ENCODE peak calls at places on chromosomes 4 and X, in four cellular contexts. D is esophagus squamous epithelium, P is uterus, W is IMR-90. K is an unnamed sample.

GRCh38 chr4:131974730-131975129 is 1174.4 kb upstream of the PCDH10 start:
- DNase-seq in D (no peak), P (no peak), W (no peak), K (no peak)

GRCh38 chr4:152081024-152081423 is 320.2 kb upstream of the GATB start:
- DNase-seq in D (no peak), P (no peak), W (no peak), K (no peak)

GRCh38 chrX:16445166-16445752 is 204.7 kb upstream of the S100G start:
- DNase-seq in D (no peak), P (no peak), W (peak; percentile 47), K (no peak)

GRCh38 chr4:742096-742741 is 36.6 kb downstream of the PCGF3 start:
- DNase-seq in D (no peak), P (no peak), W (no peak), K (no peak)

GRCh38 chrX:47206316-47206715 is 12.2 kb upstream of the CDK16 start:
- DNase-seq in D (no peak), P (no peak), W (peak; percentile 47), K (no peak)

GRCh38 chr4:108168672-108169562 is at the start of gene LEF1:
- DNase-seq in D (no peak), P (no peak), W (peak; percentile 11), K (no peak)

GRCh38 chr4:143654571-143654970 is 45.9 kb downstream of the FREM3 start:
- DNase-seq in D (no peak), P (no peak), W (no peak), K (no peak)

GRCh38 chrX:13432376-13432775 is 112.5 kb upstream of the ATXN3L start:
- DNase-seq in D (no peak), P (peak; percentile 86), W (peak; percentile 98), K (no peak)

GRCh38 chrX:44105228-44105913 is 132.2 kb upstream of the NDP start:
- DNase-seq in D (no peak), P (no peak), W (no peak), K (no peak)

GRCh38 chrX:57177070-57177469 is 39.9 kb upstream of the SPIN2A start:
- DNase-seq in D (no peak), P (no peak), W (no peak), K (no peak)
- TF ChIP-seq POLR2A in D (no peak), P (no peak), W (no peak), K (no peak)

DNA sequence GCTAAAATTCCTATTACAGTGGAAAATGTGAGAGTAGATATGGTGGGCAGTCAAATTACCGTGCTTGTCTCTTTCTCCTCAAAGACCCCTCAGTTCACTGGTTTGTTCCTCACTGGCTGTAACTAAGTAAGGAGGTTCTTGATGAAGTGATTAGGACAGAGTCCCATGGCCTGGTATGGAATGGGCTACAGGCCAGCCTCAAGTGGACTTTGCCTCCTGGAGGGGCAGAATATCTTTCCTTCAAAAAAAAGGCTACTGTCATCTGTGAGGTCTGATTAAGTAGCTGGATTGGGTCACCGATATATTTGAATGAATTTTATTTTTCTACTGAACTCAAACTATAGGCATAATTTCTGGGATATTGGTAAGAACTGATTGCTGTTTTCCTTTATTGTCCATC is 38.5 kb upstream of the TMEM164 start:
- DNase-seq in D (no peak), P (no peak), W (no peak), K (no peak)
- H3K27me3 ChIP-seq in D (no peaks in the 10 kb centered on the region), P (no peaks in the 10 kb centered on the region), W (peaks cover 23% of the 10 kb centered on the region), K (no peaks in the 10 kb centered on the region)

DNA sequence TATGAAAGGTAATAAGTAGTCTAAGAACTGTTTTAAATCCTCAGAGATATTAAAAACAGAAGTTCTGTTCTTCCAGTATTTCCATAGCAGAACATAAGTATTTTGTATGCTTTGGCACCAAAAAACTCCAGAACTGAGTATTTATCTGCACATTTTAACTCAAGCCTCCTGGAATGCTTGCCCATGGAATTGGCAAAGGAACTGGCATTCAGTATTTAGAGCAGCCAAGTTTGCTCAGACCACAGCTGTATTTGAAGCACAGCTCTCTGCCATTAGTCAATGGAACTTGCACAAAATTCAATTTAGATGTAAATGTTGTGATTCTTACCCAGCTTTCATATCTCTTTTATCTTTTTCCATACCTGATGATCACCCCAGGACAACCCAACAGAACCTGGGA is 42.2 kb downstream of the NDNF start:
- DNase-seq in D (no peak), P (no peak), W (no peak), K (no peak)
- TF ChIP-seq POLR2A in D (no peak), P (no peak), W (no peak), K (no peak)

DNA sequence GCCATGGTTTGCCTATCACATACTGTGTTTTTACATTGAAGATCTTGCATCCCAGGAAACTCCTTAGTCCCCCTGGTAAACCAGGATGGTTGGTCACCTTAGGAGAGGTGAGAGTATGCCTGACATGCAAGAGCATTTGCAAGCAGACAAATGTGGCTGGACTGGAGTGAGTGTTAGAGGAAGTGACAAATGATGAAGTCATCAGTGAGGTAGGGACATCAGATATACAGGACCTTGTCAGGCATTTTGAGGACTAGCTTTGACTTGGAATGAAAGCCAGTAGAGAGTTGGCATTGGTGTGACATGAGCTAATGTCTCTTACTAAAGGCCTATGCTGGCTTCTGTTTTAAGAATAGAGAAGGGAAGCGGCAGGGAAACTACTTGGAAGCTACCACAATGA is 124.9 kb downstream of the FRMPD4 start:
- DNase-seq in D (no peak), P (no peak), W (peak; percentile 6), K (no peak)
- H3K27me3 ChIP-seq in D (no peaks in the 10 kb centered on the region), P (no peaks in the 10 kb centered on the region), W (no peaks in the 10 kb centered on the region), K (no peaks in the 10 kb centered on the region)

DNA sequence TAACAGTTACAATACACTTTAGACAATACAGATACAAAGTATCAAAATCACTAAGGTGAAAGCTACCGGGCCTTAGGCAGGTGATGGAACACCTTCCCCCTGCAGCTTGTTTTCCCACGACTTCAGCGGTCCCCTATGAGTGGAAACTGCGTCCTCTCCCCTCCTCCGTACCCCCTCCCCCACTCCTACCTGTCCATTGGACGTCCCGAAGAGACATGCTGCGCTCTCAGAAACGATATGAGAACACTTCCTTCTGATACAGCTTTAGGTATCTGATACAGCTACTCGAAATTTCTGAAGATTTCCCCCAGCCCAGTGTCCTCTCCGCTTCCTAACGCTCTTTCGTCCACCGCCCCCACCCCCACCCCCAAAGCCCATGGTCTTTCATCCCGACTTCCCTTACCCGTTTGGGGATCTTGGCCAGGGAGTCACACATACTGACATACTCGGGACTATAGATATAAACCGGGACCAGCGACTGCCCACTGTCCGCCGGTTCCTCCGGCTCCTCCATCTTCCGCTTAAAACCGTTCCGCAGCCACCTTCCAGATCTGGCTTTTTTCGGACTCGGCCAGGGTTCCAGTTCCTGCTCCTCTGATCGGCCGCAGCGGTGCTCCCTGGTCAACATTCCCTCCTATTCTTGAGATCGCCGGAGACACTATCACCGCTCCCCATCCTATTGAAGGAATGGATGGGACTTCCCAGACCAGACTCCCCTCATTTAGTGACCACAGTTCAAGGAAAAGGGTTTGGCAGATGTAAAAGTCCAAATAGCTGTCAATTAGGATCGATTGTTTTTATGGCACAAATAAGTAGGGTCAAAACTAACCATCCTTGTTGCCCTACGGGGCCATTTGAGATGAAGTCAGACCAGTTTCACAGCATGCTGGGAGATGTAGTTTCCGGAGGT is at the start of gene HDAC8:
- DNase-seq in D (peak; percentile 2), P (peak; percentile 64), W (peak; percentile 86), K (peak; percentile 66)
- TF ChIP-seq POLR2A in D (no peak), P (no peak), W (no peak), K (no peak)

GRCh38 chrX:41090568-41091238 is 5.5 kb downstream of the USP9X start:
- DNase-seq in D (no peak), P (no peak), W (peak; percentile 35), K (no peak)
- H3K27me3 ChIP-seq in D (no peaks in the 10 kb centered on the region), P (no peaks in the 10 kb centered on the region), W (peaks cover 4% of the 10 kb centered on the region), K (no peaks in the 10 kb centered on the region)

DNA sequence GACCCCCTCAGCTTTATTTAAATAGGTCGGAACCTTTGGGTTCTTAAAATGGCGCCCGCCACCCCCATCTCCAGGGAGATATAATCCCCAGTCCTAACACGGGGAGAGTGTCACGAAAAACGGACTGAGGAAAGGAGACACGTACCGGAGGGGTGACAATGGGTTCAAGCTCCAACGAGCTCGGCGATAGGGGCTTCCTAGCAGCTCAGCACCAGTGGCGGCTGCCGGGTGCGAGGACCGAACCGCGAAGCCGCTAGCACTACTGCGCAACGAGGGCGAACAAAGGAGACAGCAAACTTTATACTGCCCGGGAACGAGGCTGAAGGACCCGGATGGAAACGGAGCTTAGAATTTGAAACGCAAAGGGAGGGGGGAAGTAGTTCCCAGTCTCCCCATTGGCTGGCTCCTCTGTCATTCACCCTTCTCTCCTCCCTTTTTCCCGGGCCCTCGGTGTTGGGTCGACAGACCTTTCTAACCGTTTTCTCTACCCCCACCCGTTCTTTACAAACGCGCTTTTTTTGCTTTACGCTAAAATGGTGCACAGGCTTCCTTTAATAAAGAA is at the start of gene RBMX:
- DNase-seq in D (peak; percentile 64), P (peak; percentile 96), W (peak; percentile 93), K (peak; percentile 95)
- TF ChIP-seq POLR2A in D (peak; percentile 95), P (peak; percentile 95), W (peak; percentile 99), K (peak; percentile 96)

DNA sequence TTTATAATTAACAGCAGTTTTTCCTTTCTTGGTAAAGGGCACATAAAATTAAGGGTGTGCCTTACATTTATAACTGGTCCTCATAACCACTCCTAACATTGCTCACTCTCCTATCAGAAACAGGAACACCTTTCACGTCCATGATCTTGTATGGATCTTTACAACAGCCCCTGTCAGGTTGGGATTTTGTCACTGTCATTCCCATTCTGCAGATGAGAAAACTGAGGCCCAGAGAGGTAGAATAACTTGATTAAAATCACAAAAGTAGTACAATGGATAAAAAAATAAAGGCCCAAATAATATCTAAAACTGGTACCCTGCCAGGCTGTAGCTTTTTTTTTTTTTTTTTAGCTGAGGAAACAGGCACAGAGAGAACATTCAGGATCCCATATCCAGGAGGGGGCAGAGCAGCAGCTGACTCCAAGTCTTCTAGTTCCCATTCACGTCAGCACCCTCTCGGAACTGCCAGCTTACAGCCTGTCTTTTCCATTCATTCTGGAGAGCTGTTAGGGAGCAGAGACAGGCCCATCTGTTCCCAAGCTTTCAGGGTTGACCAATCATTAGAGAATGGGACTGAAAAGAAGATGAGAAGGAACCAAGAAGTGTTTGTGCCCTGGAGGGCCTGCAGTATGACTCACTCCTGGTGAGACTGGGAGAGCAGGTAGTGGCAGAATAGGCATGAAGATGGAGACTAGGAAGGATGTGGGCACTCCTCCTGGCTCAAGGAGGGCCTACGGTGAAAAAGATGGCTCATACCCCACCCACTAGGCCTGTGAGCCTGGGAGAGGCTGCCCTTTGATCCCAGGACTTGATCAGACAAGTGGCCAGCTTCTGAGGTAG is 7.3 kb downstream of the SUV39H1 start:
- DNase-seq in D (no peak), P (no peak), W (peak; percentile 23), K (no peak)
- H3K27me3 ChIP-seq in D (no peaks in the 10 kb centered on the region), P (no peaks in the 10 kb centered on the region), W (no peaks in the 10 kb centered on the region), K (no peaks in the 10 kb centered on the region)

DNA sequence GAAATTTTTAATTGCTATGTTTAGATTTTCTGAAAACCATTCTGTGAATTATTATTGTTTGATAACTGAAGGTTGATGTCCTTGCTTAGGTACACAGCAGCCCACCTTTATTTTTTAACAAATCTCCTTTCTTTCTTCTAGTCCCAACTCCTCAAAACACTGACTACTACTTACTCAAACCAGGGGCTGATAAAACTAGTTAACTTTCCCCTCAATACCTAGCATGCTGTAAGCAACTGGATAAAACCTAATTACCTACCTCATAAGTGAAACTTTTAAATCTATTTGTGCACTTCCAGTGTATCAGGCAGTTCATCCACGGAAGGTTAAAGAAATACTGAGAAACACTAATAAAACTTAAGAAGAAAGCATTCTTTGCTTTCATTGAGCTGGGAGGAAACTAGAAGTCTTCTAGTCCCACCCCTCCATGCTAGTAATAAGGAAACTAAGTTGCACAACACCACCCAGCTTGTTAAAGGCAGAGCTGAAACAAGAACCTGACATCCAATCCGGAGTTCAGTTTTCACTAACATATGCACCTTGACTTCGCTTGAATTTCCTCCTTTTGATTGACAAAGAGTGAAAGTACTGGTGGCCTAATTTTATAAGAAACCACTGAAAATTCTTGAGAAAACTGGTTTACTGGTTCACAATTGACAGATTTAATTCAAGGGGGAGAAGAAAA is 180.2 kb upstream of the TET2 start:
- DNase-seq in D (no peak), P (no peak), W (no peak), K (no peak)
- TF ChIP-seq POLR2A in D (no peak), P (no peak), W (no peak), K (no peak)

GRCh38 chr4:138320030-138320429 is 77.9 kb upstream of the SLC7A11 start:
- DNase-seq in D (no peak), P (no peak), W (no peak), K (no peak)

GRCh38 chr4:138320856-138321255 is 78.7 kb upstream of the SLC7A11 start:
- DNase-seq in D (no peak), P (no peak), W (no peak), K (no peak)
- H3K27me3 ChIP-seq in D (no peaks in the 10 kb centered on the region), P (no peaks in the 10 kb centered on the region), W (no peaks in the 10 kb centered on the region), K (no peaks in the 10 kb centered on the region)